ENCODE peak calls at places on chromosomes 11 and 22, in five cellular contexts. K is body of pancreas; M is stimulated activated naive CD8-positive, alpha-beta T cell treated with anti-CD3 and anti-CD28 coated beads, Interleukin-15, amount 100 ng/mL, for 72 hours; X is SJSA1; P is lower leg skin. E is an unnamed sample.

GRCh38 chr22:50705851-50706351 is 32.1 kb upstream of the ACR start:
- DNase-seq in K (no peak), M (no peak), X (no peak), P (no peak), E (peak)

GRCh38 chr11:29251738-29252137 is 765.1 kb downstream of the KCNA4 start:
- DNase-seq in K (no peak), M (no peak), X (no peak), P (no peak), E (no peak)

GRCh38 chr11:73570415-73571114 is 27.3 kb downstream of the FAM168A start:
- DNase-seq in K (no peak), M (no peak), X (peak), P (no peak), E (peak)

GRCh38 chr11:1702506-1702905 is 5.5 kb downstream of the KRTAP5-6 start:
- DNase-seq in K (no peak), M (no peak), X (no peak), P (peak), E (no peak)

GRCh38 chr11:79198203-79198897 is 242.5 kb downstream of the TENM4 start:
- DNase-seq in K (no peak), M (no peak), X (no peak), P (peak), E (no peak)

GRCh38 chr11:19458231-19458630 is 217.5 kb upstream of the E2F8 start:
- DNase-seq in K (no peak), M (no peak), X (no peak), P (no peak), E (no peak)

GRCh38 chr11:69241075-69241740 is 52.7 kb upstream of the MYEOV start:
- DNase-seq in K (no peak), M (no peak), X (peak), P (peak), E (no peak)

GRCh38 chr11:118290923-118291322 is 13.6 kb upstream of the CD3E start:
- DNase-seq in K (peak), M (peak), X (no peak), P (no peak), E (peak)

GRCh38 chr11:35097814-35098213 is 41.2 kb upstream of the CD44 start:
- DNase-seq in K (no peak), M (no peak), X (no peak), P (no peak), E (no peak)

GRCh38 chr22:21098099-21098671 is 52.4 kb downstream of the LRRC74B start:
- DNase-seq in K (no peak), M (no peak), X (peak), P (no peak), E (peak)

GRCh38 chr11:128757886-128758612 is 64.2 kb downstream of the FLI1 start:
- DNase-seq in K (no peak), M (peak), X (no peak), P (no peak), E (no peak)

GRCh38 chr22:47389201-47389600 is 626.8 kb downstream of the TBC1D22A start:
- DNase-seq in K (no peak), M (no peak), X (no peak), P (no peak), E (no peak)

GRCh38 chr11:71388637-71389235 is 59.5 kb downstream of the DHCR7 start:
- DNase-seq in K (no peak), M (peak), X (no peak), P (no peak), E (no peak)

GRCh38 chr11:76861490-76861953 is 804 bp downstream of the ACER3 start:
- DNase-seq in K (no peak), M (no peak), X (no peak), P (no peak), E (peak)

GRCh38 chr22:36358533-36359171 is 29.1 kb downstream of the MYH9 start:
- DNase-seq in K (no peak), M (no peak), X (peak), P (no peak), E (no peak)

GRCh38 chr11:58829736-58830135 is 14.8 kb downstream of the GLYATL2 start:
- DNase-seq in K (no peak), M (no peak), X (no peak), P (no peak), E (no peak)

GRCh38 chr11:77589181-77589520 is 602 bp upstream of the AQP11 start:
- DNase-seq in K (no peak), M (no peak), X (no peak), P (no peak), E (no peak)

GRCh38 chr11:118705111-118705741 is 25.8 kb upstream of the TREH start:
- DNase-seq in K (no peak), M (peak), X (peak), P (peak), E (no peak)

GRCh38 chr22:26502688-26503561 is 9.3 kb downstream of the TFIP11 start:
- DNase-seq in K (no peak), M (peak), X (peak), P (no peak), E (peak)

GRCh38 chr11:36578458-36578857 is 10.7 kb downstream of the RAG1 start:
- DNase-seq in K (no peak), M (no peak), X (no peak), P (no peak), E (no peak)

GRCh38 chr11:122439911-122440782 is 215.4 kb upstream of the UBASH3B start:
- DNase-seq in K (peak), M (no peak), X (no peak), P (no peak), E (peak)

GRCh38 chr22:49660321-49660720 is 167.4 kb downstream of the BRD1 start:
- DNase-seq in K (no peak), M (peak), X (peak), P (peak), E (no peak)

GRCh38 chr11:11512090-11512489 is 109.7 kb downstream of the GALNT18 start:
- DNase-seq in K (no peak), M (no peak), X (no peak), P (peak), E (no peak)

GRCh38 chr22:40602231-40602630 is 34.3 kb downstream of the MRTFA start:
- DNase-seq in K (no peak), M (no peak), X (no peak), P (no peak), E (no peak)

GRCh38 chr22:49202226-49202625 is 625.4 kb downstream of the BRD1 start:
- DNase-seq in K (no peak), M (no peak), X (peak), P (peak), E (no peak)

GRCh38 chr11:114187173-114187572 is 109.0 kb upstream of the NNMT start:
- DNase-seq in K (no peak), M (no peak), X (no peak), P (no peak), E (no peak)

GRCh38 chr11:47916361-47916841 is 64.0 kb upstream of the PTPRJ start:
- DNase-seq in K (peak), M (no peak), X (no peak), P (no peak), E (no peak)